ENCODE peak calls at places on chromosomes 11 and 22, in seven cellular contexts. One of them, this sample, is unnamed.

GRCh38 chr11:72579816-72580647 is 94.2 kb downstream of the PDE2A start:
- DNase-seq in transverse colon: peak; percentile 4
- DNase-seq in dorsolateral prefrontal cortex: peak; percentile 21
- DNase-seq in right lobe of liver: peak; percentile 31
- DNase-seq in tibial nerve: no peak
- DNase-seq in AG04449: no peak
- DNase-seq in OCI-LY7: peak; percentile 35
- DNase-seq in this sample: no peak

GRCh38 chr11:100612766-100613165 is 74.3 kb upstream of the ARHGAP42 start:
- DNase-seq in transverse colon: no peak
- DNase-seq in dorsolateral prefrontal cortex: no peak
- DNase-seq in right lobe of liver: no peak
- DNase-seq in tibial nerve: no peak
- DNase-seq in AG04449: no peak
- DNase-seq in OCI-LY7: no peak
- DNase-seq in this sample: no peak

GRCh38 chr22:30324008-30324730 is 2.6 kb downstream of the TBC1D10A start:
- DNase-seq in transverse colon: no peak
- DNase-seq in dorsolateral prefrontal cortex: no peak
- DNase-seq in right lobe of liver: peak; percentile 47
- DNase-seq in tibial nerve: no peak
- DNase-seq in AG04449: no peak
- DNase-seq in OCI-LY7: no peak
- DNase-seq in this sample: peak; percentile 49

GRCh38 chr22:45692549-45692948 is 20.9 kb downstream of the ATXN10 start:
- DNase-seq in transverse colon: no peak
- DNase-seq in dorsolateral prefrontal cortex: no peak
- DNase-seq in right lobe of liver: no peak
- DNase-seq in tibial nerve: no peak
- DNase-seq in AG04449: no peak
- DNase-seq in OCI-LY7: no peak
- DNase-seq in this sample: peak; percentile 73

GRCh38 chr11:59336931-59337330 is 21.8 kb upstream of the OR5AN1 start:
- DNase-seq in transverse colon: no peak
- DNase-seq in dorsolateral prefrontal cortex: no peak
- DNase-seq in right lobe of liver: no peak
- DNase-seq in tibial nerve: no peak
- DNase-seq in AG04449: no peak
- DNase-seq in OCI-LY7: no peak
- DNase-seq in this sample: no peak

GRCh38 chr22:46087816-46088277 is 62.5 kb upstream of the PPARA start:
- DNase-seq in transverse colon: peak; percentile 80
- DNase-seq in dorsolateral prefrontal cortex: peak; percentile 98
- DNase-seq in right lobe of liver: peak; percentile 92
- DNase-seq in tibial nerve: peak; percentile 93
- DNase-seq in AG04449: no peak
- DNase-seq in OCI-LY7: no peak
- DNase-seq in this sample: peak; percentile 94

GRCh38 chr11:35033011-35033410 is 106.0 kb upstream of the CD44 start:
- DNase-seq in transverse colon: no peak
- DNase-seq in dorsolateral prefrontal cortex: no peak
- DNase-seq in right lobe of liver: no peak
- DNase-seq in tibial nerve: no peak
- DNase-seq in AG04449: no peak
- DNase-seq in OCI-LY7: no peak
- DNase-seq in this sample: no peak

GRCh38 chr11:121578216-121579063 is 125.7 kb upstream of the SORL1-AS1 start:
- DNase-seq in transverse colon: no peak
- DNase-seq in dorsolateral prefrontal cortex: no peak
- DNase-seq in right lobe of liver: no peak
- DNase-seq in tibial nerve: no peak
- DNase-seq in AG04449: no peak
- DNase-seq in OCI-LY7: no peak
- DNase-seq in this sample: no peak

GRCh38 chr22:16819249-16819648 is 6.0 kb downstream of the XKR3 start:
- DNase-seq in transverse colon: no peak
- DNase-seq in dorsolateral prefrontal cortex: no peak
- DNase-seq in right lobe of liver: no peak
- DNase-seq in tibial nerve: no peak
- DNase-seq in AG04449: no peak
- DNase-seq in OCI-LY7: peak; percentile 60
- DNase-seq in this sample: peak; percentile 17

GRCh38 chr11:47466701-47467250 is 17.8 kb upstream of the RAPSN start:
- DNase-seq in transverse colon: peak; percentile 46
- DNase-seq in dorsolateral prefrontal cortex: peak; percentile 78
- DNase-seq in right lobe of liver: peak; percentile 78
- DNase-seq in tibial nerve: no peak
- DNase-seq in AG04449: no peak
- DNase-seq in OCI-LY7: no peak
- DNase-seq in this sample: peak; percentile 65

GRCh38 chr22:33112606-33113005 is 54.4 kb upstream of the SYN3 start:
- DNase-seq in transverse colon: no peak
- DNase-seq in dorsolateral prefrontal cortex: no peak
- DNase-seq in right lobe of liver: no peak
- DNase-seq in tibial nerve: no peak
- DNase-seq in AG04449: no peak
- DNase-seq in OCI-LY7: peak; percentile 96
- DNase-seq in this sample: no peak

GRCh38 chr11:46484101-46484500 is 92.5 kb upstream of the CHRM4 start:
- DNase-seq in transverse colon: no peak
- DNase-seq in dorsolateral prefrontal cortex: no peak
- DNase-seq in right lobe of liver: no peak
- DNase-seq in tibial nerve: no peak
- DNase-seq in AG04449: no peak
- DNase-seq in OCI-LY7: no peak
- DNase-seq in this sample: no peak

GRCh38 chr22:20552913-20553401 is 45.5 kb downstream of the MED15 start:
- DNase-seq in transverse colon: no peak
- DNase-seq in dorsolateral prefrontal cortex: no peak
- DNase-seq in right lobe of liver: no peak
- DNase-seq in tibial nerve: no peak
- DNase-seq in AG04449: no peak
- DNase-seq in OCI-LY7: no peak
- DNase-seq in this sample: peak; percentile 59

GRCh38 chr11:121291319-121291718 is 1.3 kb upstream of the SC5D start:
- DNase-seq in transverse colon: no peak
- DNase-seq in dorsolateral prefrontal cortex: no peak
- DNase-seq in right lobe of liver: no peak
- DNase-seq in tibial nerve: no peak
- DNase-seq in AG04449: no peak
- DNase-seq in OCI-LY7: no peak
- DNase-seq in this sample: no peak

GRCh38 chr11:82754410-82754809 is 20.7 kb upstream of the FAM181B start:
- DNase-seq in transverse colon: no peak
- DNase-seq in dorsolateral prefrontal cortex: no peak
- DNase-seq in right lobe of liver: no peak
- DNase-seq in tibial nerve: no peak
- DNase-seq in AG04449: no peak
- DNase-seq in OCI-LY7: no peak
- DNase-seq in this sample: no peak

GRCh38 chr11:65540290-65541092 is 15.6 kb downstream of the SCYL1 start:
- DNase-seq in transverse colon: peak; percentile 97
- DNase-seq in dorsolateral prefrontal cortex: peak; percentile 91
- DNase-seq in right lobe of liver: peak; percentile 94
- DNase-seq in tibial nerve: peak; percentile 92
- DNase-seq in AG04449: no peak
- DNase-seq in OCI-LY7: peak; percentile 92
- DNase-seq in this sample: peak; percentile 85

GRCh38 chr11:75593337-75593915 is 31.4 kb downstream of the SERPINH1 start:
- DNase-seq in transverse colon: no peak
- DNase-seq in dorsolateral prefrontal cortex: no peak
- DNase-seq in right lobe of liver: no peak
- DNase-seq in tibial nerve: no peak
- DNase-seq in AG04449: no peak
- DNase-seq in OCI-LY7: no peak
- DNase-seq in this sample: no peak

GRCh38 chr11:104573431-104573830 is 324.8 kb downstream of the CASP12 start:
- DNase-seq in transverse colon: no peak
- DNase-seq in dorsolateral prefrontal cortex: no peak
- DNase-seq in right lobe of liver: no peak
- DNase-seq in tibial nerve: no peak
- DNase-seq in AG04449: no peak
- DNase-seq in OCI-LY7: no peak
- DNase-seq in this sample: peak; percentile 55

GRCh38 chr11:47641585-47642098 is 717 bp downstream of the MTCH2 start:
- DNase-seq in transverse colon: no peak
- DNase-seq in dorsolateral prefrontal cortex: peak; percentile 44
- DNase-seq in right lobe of liver: no peak
- DNase-seq in tibial nerve: peak; percentile 42
- DNase-seq in AG04449: no peak
- DNase-seq in OCI-LY7: peak; percentile 7
- DNase-seq in this sample: no peak

GRCh38 chr11:133656100-133656635 is 123.9 kb upstream of the OPCML start:
- DNase-seq in transverse colon: no peak
- DNase-seq in dorsolateral prefrontal cortex: no peak
- DNase-seq in right lobe of liver: no peak
- DNase-seq in tibial nerve: no peak
- DNase-seq in AG04449: no peak
- DNase-seq in OCI-LY7: no peak
- DNase-seq in this sample: no peak

GRCh38 chr22:29330753-29331152 is 15.3 kb upstream of the RASL10A start:
- DNase-seq in transverse colon: no peak
- DNase-seq in dorsolateral prefrontal cortex: no peak
- DNase-seq in right lobe of liver: no peak
- DNase-seq in tibial nerve: no peak
- DNase-seq in AG04449: no peak
- DNase-seq in OCI-LY7: no peak
- DNase-seq in this sample: peak; percentile 48

GRCh38 chr11:71451596-71452353 is 1.2 kb upstream of the NADSYN1 start:
- DNase-seq in transverse colon: peak; percentile 46
- DNase-seq in dorsolateral prefrontal cortex: peak; percentile 38
- DNase-seq in right lobe of liver: peak; percentile 54
- DNase-seq in tibial nerve: no peak
- DNase-seq in AG04449: no peak
- DNase-seq in OCI-LY7: peak; percentile 57
- DNase-seq in this sample: no peak

GRCh38 chr22:37749223-37749622 is 52.4 kb downstream of the TRIOBP start:
- DNase-seq in transverse colon: no peak
- DNase-seq in dorsolateral prefrontal cortex: no peak
- DNase-seq in right lobe of liver: no peak
- DNase-seq in tibial nerve: no peak
- DNase-seq in AG04449: no peak
- DNase-seq in OCI-LY7: no peak
- DNase-seq in this sample: no peak
- H3K4me3 ChIP-seq in transverse colon: no peak overlapping the region
- H3K4me3 ChIP-seq in dorsolateral prefrontal cortex: no peak overlapping the region
- H3K4me3 ChIP-seq in right lobe of liver: no peak overlapping the region
- H3K4me3 ChIP-seq in tibial nerve: no peak overlapping the region
- H3K4me3 ChIP-seq in AG04449: no peak overlapping the region
- H3K4me3 ChIP-seq in OCI-LY7: no peak overlapping the region
- H3K4me3 ChIP-seq in this sample: peak overlapping the region; percentile 37

GRCh38 chr11:3021125-3021524 is 29.0 kb upstream of the NAP1L4 start:
- DNase-seq in transverse colon: peak; percentile 61
- DNase-seq in dorsolateral prefrontal cortex: no peak
- DNase-seq in right lobe of liver: peak; percentile 91
- DNase-seq in tibial nerve: no peak
- DNase-seq in AG04449: no peak
- DNase-seq in OCI-LY7: peak; percentile 54
- DNase-seq in this sample: peak; percentile 14
- TF ChIP-seq CTCF in transverse colon: peak; percentile 35
- TF ChIP-seq CTCF in dorsolateral prefrontal cortex: peak; percentile 72
- TF ChIP-seq CTCF in right lobe of liver: peak; percentile 59
- TF ChIP-seq CTCF in tibial nerve: peak; percentile 34
- TF ChIP-seq CTCF in AG04449: peak; percentile 47
- TF ChIP-seq CTCF in OCI-LY7: peak; percentile 75
- TF ChIP-seq CTCF in this sample: peak; percentile 55

GRCh38 chr11:8811571-8811970 is 99.4 kb upstream of the AKIP1 start:
- DNase-seq in transverse colon: no peak
- DNase-seq in dorsolateral prefrontal cortex: no peak
- DNase-seq in right lobe of liver: no peak
- DNase-seq in tibial nerve: no peak
- DNase-seq in AG04449: no peak
- DNase-seq in OCI-LY7: no peak
- DNase-seq in this sample: peak; percentile 65
- H3K4me3 ChIP-seq in transverse colon: no peak overlapping the region
- H3K4me3 ChIP-seq in dorsolateral prefrontal cortex: no peak overlapping the region
- H3K4me3 ChIP-seq in right lobe of liver: no peak overlapping the region
- H3K4me3 ChIP-seq in tibial nerve: peak overlapping the region; percentile 64
- H3K4me3 ChIP-seq in AG04449: peak overlapping the region; percentile 81
- H3K4me3 ChIP-seq in OCI-LY7: no peak overlapping the region
- H3K4me3 ChIP-seq in this sample: no peak overlapping the region

GRCh38 chr11:128632151-128632791 is 44.9 kb upstream of the ETS1 start:
- DNase-seq in transverse colon: peak; percentile 43
- DNase-seq in dorsolateral prefrontal cortex: no peak
- DNase-seq in right lobe of liver: no peak
- DNase-seq in tibial nerve: peak; percentile 36
- DNase-seq in AG04449: no peak
- DNase-seq in OCI-LY7: peak; percentile 90
- DNase-seq in this sample: peak; percentile 75
- TF ChIP-seq CTCF in transverse colon: peak; percentile 56
- TF ChIP-seq CTCF in dorsolateral prefrontal cortex: peak; percentile 61
- TF ChIP-seq CTCF in right lobe of liver: peak; percentile 48
- TF ChIP-seq CTCF in tibial nerve: peak; percentile 61
- TF ChIP-seq CTCF in AG04449: peak; percentile 84
- TF ChIP-seq CTCF in OCI-LY7: peak; percentile 94
- TF ChIP-seq CTCF in this sample: peak; percentile 90

GRCh38 chr22:44668190-44668885 is 33.7 kb upstream of the PRR5 start:
- DNase-seq in transverse colon: no peak
- DNase-seq in dorsolateral prefrontal cortex: no peak
- DNase-seq in right lobe of liver: no peak
- DNase-seq in tibial nerve: no peak
- DNase-seq in AG04449: no peak
- DNase-seq in OCI-LY7: no peak
- DNase-seq in this sample: no peak
- H3K4me3 ChIP-seq in transverse colon: peak overlapping the region; percentile 53
- H3K4me3 ChIP-seq in dorsolateral prefrontal cortex: peak overlapping the region; percentile 50
- H3K4me3 ChIP-seq in right lobe of liver: peak overlapping the region; percentile 42
- H3K4me3 ChIP-seq in tibial nerve: peak overlapping the region; percentile 67
- H3K4me3 ChIP-seq in AG04449: peak overlapping the region; percentile 51
- H3K4me3 ChIP-seq in OCI-LY7: no peak overlapping the region
- H3K4me3 ChIP-seq in this sample: peak overlapping the region; percentile 56